ENCODE peak calls at places on chromosomes 2 and 18, in seven cellular contexts. One of them, this sample, is unnamed.

GRCh38 chr2:33730193-33730592 is 131.1 kb upstream of the FAM98A start:
- DNase-seq in AG04450: no peak
- DNase-seq in cardiac fibroblast: no peak
- DNase-seq in heart right ventricle: no peak
- DNase-seq in AG09309: no peak
- DNase-seq in GM12878: no peak
- DNase-seq in AG10803: no peak
- DNase-seq in this sample: no peak

GRCh38 chr2:234425923-234426603 is 70.8 kb downstream of the ARL4C start:
- DNase-seq in AG04450: no peak
- DNase-seq in cardiac fibroblast: no peak
- DNase-seq in heart right ventricle: no peak
- DNase-seq in AG09309: no peak
- DNase-seq in GM12878: peak
- DNase-seq in AG10803: no peak
- DNase-seq in this sample: peak

GRCh38 chr2:54834721-54835120 is 111.3 kb downstream of the EML6 start:
- DNase-seq in AG04450: no peak
- DNase-seq in cardiac fibroblast: no peak
- DNase-seq in heart right ventricle: no peak
- DNase-seq in AG09309: no peak
- DNase-seq in GM12878: no peak
- DNase-seq in AG10803: no peak
- DNase-seq in this sample: no peak

GRCh38 chr18:32378705-32379104 is 92.0 kb downstream of the GAREM1 start:
- DNase-seq in AG04450: no peak
- DNase-seq in cardiac fibroblast: peak
- DNase-seq in heart right ventricle: no peak
- DNase-seq in AG09309: no peak
- DNase-seq in GM12878: no peak
- DNase-seq in AG10803: no peak
- DNase-seq in this sample: no peak

GRCh38 chr18:57801379-57802165 is 1.5 kb downstream of the ATP8B1 start:
- DNase-seq in AG04450: no peak
- DNase-seq in cardiac fibroblast: peak
- DNase-seq in heart right ventricle: peak
- DNase-seq in AG09309: no peak
- DNase-seq in GM12878: no peak
- DNase-seq in AG10803: no peak
- DNase-seq in this sample: no peak

GRCh38 chr2:236573066-236573929 is 3.7 kb downstream of the ACKR3 start:
- DNase-seq in AG04450: no peak
- DNase-seq in cardiac fibroblast: no peak
- DNase-seq in heart right ventricle: no peak
- DNase-seq in AG09309: no peak
- DNase-seq in GM12878: no peak
- DNase-seq in AG10803: no peak
- DNase-seq in this sample: no peak

GRCh38 chr18:25516121-25516520 is 164.2 kb upstream of the ZNF521 start:
- DNase-seq in AG04450: no peak
- DNase-seq in cardiac fibroblast: no peak
- DNase-seq in heart right ventricle: no peak
- DNase-seq in AG09309: no peak
- DNase-seq in GM12878: no peak
- DNase-seq in AG10803: no peak
- DNase-seq in this sample: no peak

GRCh38 chr18:11366410-11366809 is 217.0 kb upstream of the PIEZO2 start:
- DNase-seq in AG04450: no peak
- DNase-seq in cardiac fibroblast: peak
- DNase-seq in heart right ventricle: no peak
- DNase-seq in AG09309: peak
- DNase-seq in GM12878: no peak
- DNase-seq in AG10803: no peak
- DNase-seq in this sample: no peak

GRCh38 chr2:202965810-202966454 is 48.7 kb upstream of the NBEAL1 start:
- DNase-seq in AG04450: peak
- DNase-seq in cardiac fibroblast: peak
- DNase-seq in heart right ventricle: no peak
- DNase-seq in AG09309: peak
- DNase-seq in GM12878: peak
- DNase-seq in AG10803: peak
- DNase-seq in this sample: peak

GRCh38 chr2:165698621-165698946 is 95.5 kb downstream of the GALNT3 start:
- DNase-seq in AG04450: peak
- DNase-seq in cardiac fibroblast: peak
- DNase-seq in heart right ventricle: no peak
- DNase-seq in AG09309: peak
- DNase-seq in GM12878: peak
- DNase-seq in AG10803: peak
- DNase-seq in this sample: no peak
- TF ChIP-seq CTCF in AG04450: peak
- TF ChIP-seq CTCF in cardiac fibroblast: peak
- TF ChIP-seq CTCF in heart right ventricle: peak
- TF ChIP-seq CTCF in AG09309: peak
- TF ChIP-seq CTCF in GM12878: peak
- TF ChIP-seq CTCF in AG10803: peak
- TF ChIP-seq CTCF in this sample: peak

GRCh38 chr2:42974697-42975357 is 182.4 kb upstream of the HAAO start:
- DNase-seq in AG04450: no peak
- DNase-seq in cardiac fibroblast: peak
- DNase-seq in heart right ventricle: peak
- DNase-seq in AG09309: no peak
- DNase-seq in GM12878: no peak
- DNase-seq in AG10803: peak
- DNase-seq in this sample: peak
- H3K4me3 ChIP-seq in AG04450: peak
- H3K4me3 ChIP-seq in cardiac fibroblast: peak
- H3K4me3 ChIP-seq in heart right ventricle: peak
- H3K4me3 ChIP-seq in AG09309: peak
- H3K4me3 ChIP-seq in GM12878: no peak
- H3K4me3 ChIP-seq in AG10803: peak
- H3K4me3 ChIP-seq in this sample: no peak

GRCh38 chr2:104816146-104816545 is 37.8 kb upstream of the POU3F3 start:
- DNase-seq in AG04450: no peak
- DNase-seq in cardiac fibroblast: no peak
- DNase-seq in heart right ventricle: no peak
- DNase-seq in AG09309: no peak
- DNase-seq in GM12878: no peak
- DNase-seq in AG10803: no peak
- DNase-seq in this sample: no peak
- TF ChIP-seq CTCF in AG04450: no peak
- TF ChIP-seq CTCF in cardiac fibroblast: no peak
- TF ChIP-seq CTCF in heart right ventricle: no peak
- TF ChIP-seq CTCF in AG09309: no peak
- TF ChIP-seq CTCF in GM12878: no peak
- TF ChIP-seq CTCF in AG10803: no peak
- TF ChIP-seq CTCF in this sample: no peak

GRCh38 chr18:55863876-55864275 is 275.9 kb upstream of the TCF4 start:
- DNase-seq in AG04450: no peak
- DNase-seq in cardiac fibroblast: no peak
- DNase-seq in heart right ventricle: no peak
- DNase-seq in AG09309: peak
- DNase-seq in GM12878: no peak
- DNase-seq in AG10803: peak
- DNase-seq in this sample: no peak

GRCh38 chr18:55859116-55859515 is 271.1 kb upstream of the TCF4 start:
- DNase-seq in AG04450: no peak
- DNase-seq in cardiac fibroblast: no peak
- DNase-seq in heart right ventricle: no peak
- DNase-seq in AG09309: no peak
- DNase-seq in GM12878: no peak
- DNase-seq in AG10803: no peak
- DNase-seq in this sample: no peak

GRCh38 chr18:55861266-55861665 is 273.3 kb upstream of the TCF4 start:
- DNase-seq in AG04450: no peak
- DNase-seq in cardiac fibroblast: peak
- DNase-seq in heart right ventricle: no peak
- DNase-seq in AG09309: no peak
- DNase-seq in GM12878: no peak
- DNase-seq in AG10803: peak
- DNase-seq in this sample: no peak

GRCh38 chr18:55858661-55859111 is 270.7 kb upstream of the TCF4 start:
- DNase-seq in AG04450: no peak
- DNase-seq in cardiac fibroblast: peak
- DNase-seq in heart right ventricle: no peak
- DNase-seq in AG09309: no peak
- DNase-seq in GM12878: no peak
- DNase-seq in AG10803: peak
- DNase-seq in this sample: no peak

DNA sequence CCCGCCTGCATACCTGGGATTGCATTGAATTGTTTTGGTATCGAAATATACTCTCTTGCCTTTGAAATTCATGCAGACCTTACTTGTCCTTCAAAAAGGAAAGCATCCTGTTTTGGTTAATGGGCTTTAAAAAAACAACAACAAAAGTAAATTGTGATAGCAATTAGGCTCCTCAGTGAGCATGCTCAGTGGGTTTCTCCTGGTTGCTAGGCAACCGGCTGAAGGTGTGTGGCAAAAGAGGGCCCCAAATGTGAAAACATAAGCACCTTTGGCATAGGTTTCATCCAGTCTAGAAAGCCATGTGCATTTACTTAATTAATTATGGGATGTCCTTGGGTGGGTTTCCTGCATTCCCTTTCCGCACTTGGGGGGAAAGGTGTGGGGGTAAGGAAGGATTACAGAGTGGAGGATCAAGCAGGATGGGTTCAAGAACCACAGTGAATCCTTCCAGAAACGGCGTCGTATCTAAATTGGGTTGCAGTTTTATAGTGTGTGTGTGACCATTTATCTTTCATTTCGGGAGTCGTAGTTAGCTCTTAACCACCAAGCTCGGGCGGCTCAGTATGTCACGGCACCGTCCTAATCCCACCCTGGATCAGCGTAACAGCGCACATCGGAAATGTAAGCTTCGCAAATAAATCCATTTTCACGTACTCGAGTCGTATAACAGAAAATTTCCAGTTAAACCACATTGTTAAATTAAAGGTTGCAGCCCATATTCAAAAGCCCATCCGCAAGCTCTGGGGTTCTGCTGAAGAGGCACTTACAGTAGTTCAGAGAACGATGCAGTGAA is 274.9 kb upstream of the TCF4 start:
- DNase-seq in AG04450: no peak
- DNase-seq in cardiac fibroblast: no peak
- DNase-seq in heart right ventricle: no peak
- DNase-seq in AG09309: no peak
- DNase-seq in GM12878: no peak
- DNase-seq in AG10803: no peak
- DNase-seq in this sample: no peak
- H3K4me3 ChIP-seq in AG04450: no peak
- H3K4me3 ChIP-seq in cardiac fibroblast: no peak
- H3K4me3 ChIP-seq in heart right ventricle: no peak
- H3K4me3 ChIP-seq in AG09309: peak
- H3K4me3 ChIP-seq in GM12878: no peak
- H3K4me3 ChIP-seq in AG10803: peak
- H3K4me3 ChIP-seq in this sample: no peak

This sample was measured in GM06990.